ENCODE peak calls at places on chromosomes 2 and 18, in five cellular contexts. One of them, this sample, is unnamed.

GRCh38 chr2:1091895-1092585 is 141.4 kb downstream of the SNTG2 start:
- DNase-seq in uterus: no peak
- DNase-seq in CD4-positive, alpha-beta T cell: no peak
- DNase-seq in thyroid gland: no peak
- DNase-seq in mucosa of descending colon: no peak
- DNase-seq in this sample: no peak

GRCh38 chr2:127424598-127425379 is 6.6 kb downstream of the PROC start:
- DNase-seq in thyroid gland: no peak
- DNase-seq in CD4-positive, alpha-beta T cell: no peak
- DNase-seq in mucosa of descending colon: no peak
- DNase-seq in uterus: no peak
- DNase-seq in this sample: no peak

GRCh38 chr18:56021136-56021813 is 433.3 kb upstream of the TCF4 start:
- DNase-seq in CD4-positive, alpha-beta T cell: no peak
- DNase-seq in mucosa of descending colon: no peak
- DNase-seq in uterus: no peak
- DNase-seq in thyroid gland: no peak
- DNase-seq in this sample: no peak

GRCh38 chr2:72330673-72331072 is 183.0 kb upstream of the CYP26B1 start:
- DNase-seq in uterus: no peak
- DNase-seq in CD4-positive, alpha-beta T cell: no peak
- DNase-seq in thyroid gland: no peak
- DNase-seq in mucosa of descending colon: no peak
- DNase-seq in this sample: no peak

GRCh38 chr2:164523026-164523425 is 98.3 kb downstream of the GRB14 start:
- DNase-seq in mucosa of descending colon: no peak
- DNase-seq in thyroid gland: no peak
- DNase-seq in CD4-positive, alpha-beta T cell: no peak
- DNase-seq in uterus: no peak
- DNase-seq in this sample: no peak

GRCh38 chr2:18219676-18220075 is 340.8 kb downstream of the RDH14 start:
- DNase-seq in thyroid gland: no peak
- DNase-seq in CD4-positive, alpha-beta T cell: no peak
- DNase-seq in mucosa of descending colon: no peak
- DNase-seq in uterus: no peak
- DNase-seq in this sample: no peak

GRCh38 chr2:20577495-20578235 is 73.2 kb downstream of the HS1BP3 start:
- DNase-seq in thyroid gland: peak; percentile 75
- DNase-seq in CD4-positive, alpha-beta T cell: no peak
- DNase-seq in uterus: no peak
- DNase-seq in mucosa of descending colon: no peak
- DNase-seq in this sample: no peak

GRCh38 chr2:20616341-20616871 is 34.5 kb downstream of the HS1BP3 start:
- DNase-seq in thyroid gland: peak; percentile 2
- DNase-seq in mucosa of descending colon: peak; percentile 17
- DNase-seq in CD4-positive, alpha-beta T cell: no peak
- DNase-seq in uterus: peak; percentile 30
- DNase-seq in this sample: peak; percentile 4

GRCh38 chr2:235414422-235414821 is 79.4 kb upstream of the AGAP1 start:
- DNase-seq in mucosa of descending colon: no peak
- DNase-seq in uterus: no peak
- DNase-seq in CD4-positive, alpha-beta T cell: no peak
- DNase-seq in thyroid gland: peak; percentile 95
- DNase-seq in this sample: no peak

GRCh38 chr2:120433816-120434290 is 87.9 kb downstream of the INHBB start:
- DNase-seq in uterus: no peak
- DNase-seq in thyroid gland: no peak
- DNase-seq in mucosa of descending colon: no peak
- DNase-seq in CD4-positive, alpha-beta T cell: no peak
- DNase-seq in this sample: no peak

GRCh38 chr2:199581504-199581903 is 123.8 kb upstream of the SATB2 start:
- DNase-seq in CD4-positive, alpha-beta T cell: no peak
- DNase-seq in uterus: no peak
- DNase-seq in mucosa of descending colon: no peak
- DNase-seq in thyroid gland: no peak
- DNase-seq in this sample: no peak

GRCh38 chr2:142865924-142866323 is 11.5 kb upstream of the KYNU start:
- DNase-seq in uterus: no peak
- DNase-seq in thyroid gland: no peak
- DNase-seq in CD4-positive, alpha-beta T cell: no peak
- DNase-seq in mucosa of descending colon: no peak
- DNase-seq in this sample: no peak

GRCh38 chr2:210092791-210093190 is 78.4 kb downstream of the KANSL1L start:
- DNase-seq in thyroid gland: no peak
- DNase-seq in mucosa of descending colon: no peak
- DNase-seq in uterus: no peak
- DNase-seq in CD4-positive, alpha-beta T cell: no peak
- DNase-seq in this sample: no peak

GRCh38 chr2:147910990-147911473 is 66.2 kb downstream of the ACVR2A start:
- DNase-seq in CD4-positive, alpha-beta T cell: no peak
- DNase-seq in uterus: no peak
- DNase-seq in thyroid gland: no peak
- DNase-seq in mucosa of descending colon: no peak
- DNase-seq in this sample: no peak

GRCh38 chr2:235005603-235006259 is 53.9 kb downstream of the SH3BP4 start:
- DNase-seq in mucosa of descending colon: peak; percentile 78
- DNase-seq in CD4-positive, alpha-beta T cell: no peak
- DNase-seq in uterus: peak; percentile 56
- DNase-seq in thyroid gland: no peak
- DNase-seq in this sample: peak; percentile 80

GRCh38 chr2:9582624-9583023 is 27.0 kb upstream of the ADAM17 start:
- DNase-seq in CD4-positive, alpha-beta T cell: no peak
- DNase-seq in mucosa of descending colon: no peak
- DNase-seq in thyroid gland: no peak
- DNase-seq in uterus: no peak
- DNase-seq in this sample: no peak

GRCh38 chr2:130336877-130337734 is 5.6 kb upstream of the IMP4 start:
- DNase-seq in uterus: peak; percentile 56
- DNase-seq in mucosa of descending colon: peak; percentile 92
- DNase-seq in thyroid gland: peak; percentile 86
- DNase-seq in CD4-positive, alpha-beta T cell: peak; percentile 53
- DNase-seq in this sample: peak; percentile 89

GRCh38 chr18:61569176-61569892 is 236.1 kb downstream of the CDH20 start:
- DNase-seq in mucosa of descending colon: no peak
- DNase-seq in thyroid gland: no peak
- DNase-seq in CD4-positive, alpha-beta T cell: no peak
- DNase-seq in uterus: no peak
- DNase-seq in this sample: no peak

GRCh38 chr2:23469142-23469540 is 84.2 kb downstream of the KLHL29 start:
- DNase-seq in uterus: no peak
- DNase-seq in thyroid gland: no peak
- DNase-seq in CD4-positive, alpha-beta T cell: no peak
- DNase-seq in mucosa of descending colon: no peak
- DNase-seq in this sample: no peak

GRCh38 chr2:163157891-163158511 is 319.4 kb upstream of the KCNH7 start:
- DNase-seq in mucosa of descending colon: no peak
- DNase-seq in uterus: no peak
- DNase-seq in CD4-positive, alpha-beta T cell: no peak
- DNase-seq in thyroid gland: no peak
- DNase-seq in this sample: no peak

GRCh38 chr2:6824962-6825361 is 40.7 kb downstream of the CMPK2 start:
- DNase-seq in mucosa of descending colon: no peak
- DNase-seq in CD4-positive, alpha-beta T cell: no peak
- DNase-seq in uterus: peak; percentile 48
- DNase-seq in thyroid gland: no peak
- DNase-seq in this sample: no peak

GRCh38 chr2:240348522-240348921 is 86.9 kb upstream of the GPC1 start:
- DNase-seq in CD4-positive, alpha-beta T cell: no peak
- DNase-seq in uterus: no peak
- DNase-seq in thyroid gland: peak; percentile 37
- DNase-seq in mucosa of descending colon: peak; percentile 6
- DNase-seq in this sample: peak; percentile 11

GRCh38 chr2:144516981-144517824 is 2.7 kb downstream of the ZEB2 start:
- DNase-seq in mucosa of descending colon: no peak
- DNase-seq in uterus: peak; percentile 53
- DNase-seq in thyroid gland: no peak
- DNase-seq in CD4-positive, alpha-beta T cell: peak; percentile 44
- DNase-seq in this sample: peak; percentile 59

GRCh38 chr2:164323978-164324377 is 297.3 kb downstream of the GRB14 start:
- DNase-seq in thyroid gland: no peak
- DNase-seq in CD4-positive, alpha-beta T cell: no peak
- DNase-seq in uterus: no peak
- DNase-seq in mucosa of descending colon: no peak
- DNase-seq in this sample: no peak

GRCh38 chr2:159030674-159031380 is 62.4 kb downstream of the TANC1 start:
- DNase-seq in CD4-positive, alpha-beta T cell: no peak
- DNase-seq in mucosa of descending colon: no peak
- DNase-seq in uterus: peak; percentile 80
- DNase-seq in thyroid gland: peak; percentile 45
- DNase-seq in this sample: no peak

GRCh38 chr2:101230541-101230993 is 22.1 kb upstream of the CNOT11 start:
- DNase-seq in uterus: no peak
- DNase-seq in thyroid gland: no peak
- DNase-seq in mucosa of descending colon: no peak
- DNase-seq in CD4-positive, alpha-beta T cell: no peak
- DNase-seq in this sample: no peak

GRCh38 chr2:95392730-95393455 is 9.6 kb upstream of the FAHD2A start:
- DNase-seq in uterus: no peak
- DNase-seq in thyroid gland: no peak
- DNase-seq in mucosa of descending colon: no peak
- DNase-seq in CD4-positive, alpha-beta T cell: no peak
- DNase-seq in this sample: no peak

GRCh38 chr2:64404743-64405142 is 49.2 kb upstream of the LGALSL start:
- DNase-seq in CD4-positive, alpha-beta T cell: no peak
- DNase-seq in uterus: peak; percentile 48
- DNase-seq in thyroid gland: peak; percentile 22
- DNase-seq in mucosa of descending colon: peak; percentile 84
- DNase-seq in this sample: no peak

GRCh38 chr18:31740180-31740579 is 20.5 kb downstream of the SLC25A52 start:
- DNase-seq in uterus: no peak
- DNase-seq in CD4-positive, alpha-beta T cell: no peak
- DNase-seq in thyroid gland: no peak
- DNase-seq in mucosa of descending colon: no peak
- DNase-seq in this sample: no peak

GRCh38 chr18:31739651-31740050 is 21.0 kb downstream of the SLC25A52 start:
- DNase-seq in uterus: no peak
- DNase-seq in thyroid gland: no peak
- DNase-seq in mucosa of descending colon: no peak
- DNase-seq in CD4-positive, alpha-beta T cell: no peak
- DNase-seq in this sample: no peak

GRCh38 chr18:31738460-31739407 is 21.9 kb downstream of the SLC25A52 start:
- DNase-seq in CD4-positive, alpha-beta T cell: no peak
- DNase-seq in thyroid gland: no peak
- DNase-seq in uterus: no peak
- DNase-seq in mucosa of descending colon: no peak
- DNase-seq in this sample: no peak

GRCh38 chr18:31744661-31745060 is 16.0 kb downstream of the SLC25A52 start:
- DNase-seq in mucosa of descending colon: no peak
- DNase-seq in CD4-positive, alpha-beta T cell: no peak
- DNase-seq in uterus: no peak
- DNase-seq in thyroid gland: no peak
- DNase-seq in this sample: no peak

DNA sequence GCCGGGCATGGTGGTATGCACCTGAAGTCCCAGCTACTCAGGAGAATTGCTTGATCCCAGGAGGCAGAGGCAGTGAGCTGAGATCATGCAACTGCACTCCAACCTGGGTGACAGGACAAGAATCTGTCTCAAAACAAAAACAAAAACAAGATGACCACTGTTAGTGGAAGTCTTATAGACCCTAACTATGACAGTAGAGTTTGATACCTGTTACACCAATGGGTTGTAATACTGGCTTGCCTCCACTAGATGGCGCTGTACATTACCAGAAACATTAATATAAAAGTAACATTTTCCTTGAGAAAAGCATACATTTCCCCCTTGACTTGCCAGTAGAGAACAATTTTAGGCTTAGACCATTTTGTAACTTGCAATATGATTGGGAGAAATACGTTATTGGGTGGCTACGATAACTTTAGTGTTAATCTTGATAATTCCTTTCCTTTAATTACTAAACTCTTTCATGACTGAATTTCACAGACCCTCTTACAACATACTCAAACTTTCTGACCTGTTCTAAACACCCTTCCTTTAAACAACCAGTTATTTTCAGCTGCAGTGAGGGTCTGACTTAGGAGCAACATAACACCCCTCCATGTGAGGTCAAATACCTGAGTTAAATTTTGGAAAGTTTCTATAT is 19.5 kb downstream of the SLC25A52 start:
- DNase-seq in mucosa of descending colon: no peak
- DNase-seq in uterus: no peak
- DNase-seq in CD4-positive, alpha-beta T cell: peak; percentile 52
- DNase-seq in thyroid gland: peak; percentile 42
- DNase-seq in this sample: peak; percentile 29
- TF ChIP-seq CTCF in mucosa of descending colon: peak; percentile 64
- TF ChIP-seq CTCF in uterus: peak; percentile 70
- TF ChIP-seq CTCF in CD4-positive, alpha-beta T cell: peak; percentile 95
- TF ChIP-seq CTCF in thyroid gland: peak; percentile 86
- TF ChIP-seq CTCF in this sample: peak; percentile 96

DNA sequence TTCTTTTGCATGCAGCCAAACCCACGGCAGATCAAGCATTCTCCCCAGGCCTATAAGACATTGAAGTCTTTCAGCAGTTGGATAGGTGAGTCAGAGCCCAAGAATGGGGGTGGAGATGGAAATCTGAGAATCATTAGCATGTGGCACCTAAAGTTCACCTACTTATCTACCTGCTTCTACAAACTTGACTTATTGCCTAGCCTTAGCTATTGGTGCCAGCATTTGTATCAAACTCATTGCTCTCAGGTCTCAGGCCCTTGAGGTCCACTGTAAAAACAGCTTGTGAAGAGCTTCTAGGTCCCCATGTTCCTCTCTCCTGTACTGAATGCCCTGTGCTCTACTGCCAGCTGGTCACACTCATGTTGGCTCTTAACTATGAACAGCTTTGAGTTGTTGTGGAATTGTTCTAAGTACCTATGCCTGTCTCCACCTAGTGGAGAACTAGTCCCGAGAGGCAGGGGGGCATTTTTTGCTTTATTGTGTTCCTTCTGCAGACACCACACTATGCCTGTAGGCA is 278.4 kb upstream of the SPRED2 start:
- DNase-seq in mucosa of descending colon: no peak
- DNase-seq in uterus: no peak
- DNase-seq in thyroid gland: peak; percentile 68
- DNase-seq in CD4-positive, alpha-beta T cell: no peak
- DNase-seq in this sample: no peak
- TF ChIP-seq CTCF in mucosa of descending colon: no peak
- TF ChIP-seq CTCF in uterus: no peak
- TF ChIP-seq CTCF in thyroid gland: peak; percentile 44
- TF ChIP-seq CTCF in CD4-positive, alpha-beta T cell: no peak
- TF ChIP-seq CTCF in this sample: no peak

GRCh38 chr2:97657986-97658690 is 5.7 kb downstream of the ACTR1B start:
- DNase-seq in thyroid gland: no peak
- DNase-seq in CD4-positive, alpha-beta T cell: no peak
- DNase-seq in mucosa of descending colon: no peak
- DNase-seq in uterus: no peak
- DNase-seq in this sample: no peak
- TF ChIP-seq CTCF in thyroid gland: no peak
- TF ChIP-seq CTCF in CD4-positive, alpha-beta T cell: no peak
- TF ChIP-seq CTCF in mucosa of descending colon: no peak
- TF ChIP-seq CTCF in uterus: no peak
- TF ChIP-seq CTCF in this sample: no peak

DNA sequence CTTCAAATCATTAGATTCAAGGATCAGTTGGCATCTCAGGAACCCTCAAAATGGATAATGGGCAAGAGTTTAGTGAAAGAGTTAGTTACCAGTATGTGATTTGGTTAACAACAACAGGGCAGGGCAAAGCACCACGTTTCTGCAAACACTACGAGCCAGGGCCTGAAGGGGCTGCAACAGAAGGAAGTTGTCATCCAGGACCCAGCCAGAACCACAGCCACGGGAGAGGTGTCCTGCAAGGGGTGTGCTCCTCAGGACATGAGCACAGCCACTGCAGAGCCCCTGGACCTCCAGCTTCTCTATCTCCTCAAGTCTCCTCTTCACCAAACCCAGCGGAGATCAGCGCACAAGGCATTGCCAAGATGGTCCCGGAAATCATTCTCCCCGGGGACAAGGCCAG is 173.3 kb upstream of the PIEZO2 start:
- DNase-seq in CD4-positive, alpha-beta T cell: no peak
- DNase-seq in mucosa of descending colon: no peak
- DNase-seq in uterus: no peak
- DNase-seq in thyroid gland: no peak
- DNase-seq in this sample: no peak
- TF ChIP-seq CTCF in CD4-positive, alpha-beta T cell: no peak
- TF ChIP-seq CTCF in mucosa of descending colon: no peak
- TF ChIP-seq CTCF in uterus: no peak
- TF ChIP-seq CTCF in thyroid gland: no peak
- TF ChIP-seq CTCF in this sample: no peak